ENCODE peak calls at places on chromosomes 13 and 19, in nine cellular contexts. One of them, this sample, is unnamed.

GRCh38 chr13:73622375-73622774 is 511.8 kb downstream of the KLF12 start:
- DNase-seq in suprapubic skin: no peak
- DNase-seq in cardiac fibroblast: peak
- DNase-seq in ascending aorta: no peak
- DNase-seq in GM20000: no peak
- DNase-seq in adrenal gland: no peak
- DNase-seq in lower lobe of right lung: no peak
- DNase-seq in Calu3: no peak
- DNase-seq in psoas muscle: no peak
- DNase-seq in this sample: no peak

GRCh38 chr19:43489310-43489709 is 15.2 kb downstream of the PHLDB3 start:
- DNase-seq in suprapubic skin: no peak
- DNase-seq in cardiac fibroblast: no peak
- DNase-seq in ascending aorta: no peak
- DNase-seq in GM20000: peak
- DNase-seq in adrenal gland: no peak
- DNase-seq in lower lobe of right lung: no peak
- DNase-seq in Calu3: no peak
- DNase-seq in psoas muscle: no peak
- DNase-seq in this sample: no peak

GRCh38 chr13:79582896-79583295 is 101.9 kb downstream of the NDFIP2 start:
- DNase-seq in suprapubic skin: no peak
- DNase-seq in cardiac fibroblast: no peak
- DNase-seq in ascending aorta: no peak
- DNase-seq in GM20000: no peak
- DNase-seq in adrenal gland: no peak
- DNase-seq in lower lobe of right lung: no peak
- DNase-seq in Calu3: no peak
- DNase-seq in psoas muscle: no peak
- DNase-seq in this sample: no peak

GRCh38 chr19:54159352-54160181 is at the start of gene LENG1:
- DNase-seq in suprapubic skin: peak
- DNase-seq in cardiac fibroblast: peak
- DNase-seq in ascending aorta: peak
- DNase-seq in GM20000: peak
- DNase-seq in adrenal gland: peak
- DNase-seq in lower lobe of right lung: peak
- DNase-seq in Calu3: peak
- DNase-seq in psoas muscle: peak
- DNase-seq in this sample: peak

GRCh38 chr13:102128216-102128800 is 273.5 kb downstream of the FGF14 start:
- DNase-seq in suprapubic skin: no peak
- DNase-seq in cardiac fibroblast: no peak
- DNase-seq in ascending aorta: no peak
- DNase-seq in GM20000: peak
- DNase-seq in adrenal gland: no peak
- DNase-seq in lower lobe of right lung: no peak
- DNase-seq in Calu3: no peak
- DNase-seq in psoas muscle: no peak
- DNase-seq in this sample: peak

GRCh38 chr13:30148791-30149190 is 158.6 kb downstream of the KATNAL1 start:
- DNase-seq in suprapubic skin: no peak
- DNase-seq in cardiac fibroblast: no peak
- DNase-seq in ascending aorta: no peak
- DNase-seq in GM20000: no peak
- DNase-seq in adrenal gland: no peak
- DNase-seq in lower lobe of right lung: no peak
- DNase-seq in Calu3: no peak
- DNase-seq in psoas muscle: no peak
- DNase-seq in this sample: no peak

GRCh38 chr13:113349491-113349890 is 14.4 kb downstream of the GRTP1 start:
- DNase-seq in suprapubic skin: no peak
- DNase-seq in cardiac fibroblast: no peak
- DNase-seq in ascending aorta: no peak
- DNase-seq in GM20000: no peak
- DNase-seq in adrenal gland: no peak
- DNase-seq in lower lobe of right lung: peak
- DNase-seq in Calu3: no peak
- DNase-seq in psoas muscle: no peak
- DNase-seq in this sample: no peak

GRCh38 chr13:65336916-65337315 is 1893.2 kb downstream of the PCDH9 start:
- DNase-seq in suprapubic skin: no peak
- DNase-seq in cardiac fibroblast: peak
- DNase-seq in ascending aorta: no peak
- DNase-seq in GM20000: no peak
- DNase-seq in adrenal gland: no peak
- DNase-seq in lower lobe of right lung: no peak
- DNase-seq in Calu3: no peak
- DNase-seq in psoas muscle: no peak
- DNase-seq in this sample: no peak

GRCh38 chr13:67069117-67069767 is 160.9 kb downstream of the PCDH9 start:
- DNase-seq in suprapubic skin: no peak
- DNase-seq in cardiac fibroblast: peak
- DNase-seq in ascending aorta: no peak
- DNase-seq in GM20000: no peak
- DNase-seq in adrenal gland: no peak
- DNase-seq in lower lobe of right lung: no peak
- DNase-seq in Calu3: no peak
- DNase-seq in psoas muscle: no peak
- DNase-seq in this sample: no peak

GRCh38 chr13:44432595-44432994 is 59.0 kb downstream of the SERP2 start:
- DNase-seq in suprapubic skin: no peak
- DNase-seq in cardiac fibroblast: peak
- DNase-seq in ascending aorta: no peak
- DNase-seq in GM20000: no peak
- DNase-seq in adrenal gland: no peak
- DNase-seq in lower lobe of right lung: no peak
- DNase-seq in Calu3: no peak
- DNase-seq in psoas muscle: no peak
- DNase-seq in this sample: peak

GRCh38 chr19:20151617-20152145 is 15.3 kb upstream of the ZNF486 start:
- DNase-seq in suprapubic skin: no peak
- DNase-seq in cardiac fibroblast: no peak
- DNase-seq in ascending aorta: no peak
- DNase-seq in GM20000: no peak
- DNase-seq in adrenal gland: no peak
- DNase-seq in lower lobe of right lung: no peak
- DNase-seq in Calu3: no peak
- DNase-seq in psoas muscle: no peak
- DNase-seq in this sample: no peak

GRCh38 chr19:33191501-33191900 is 2.6 kb upstream of the LRP3 start:
- DNase-seq in suprapubic skin: no peak
- DNase-seq in cardiac fibroblast: no peak
- DNase-seq in ascending aorta: no peak
- DNase-seq in GM20000: no peak
- DNase-seq in adrenal gland: no peak
- DNase-seq in lower lobe of right lung: no peak
- DNase-seq in Calu3: no peak
- DNase-seq in psoas muscle: no peak
- DNase-seq in this sample: no peak

GRCh38 chr13:76953921-76954320 is 5.6 kb downstream of the ACOD1 start:
- DNase-seq in suprapubic skin: no peak
- DNase-seq in cardiac fibroblast: no peak
- DNase-seq in ascending aorta: no peak
- DNase-seq in GM20000: no peak
- DNase-seq in adrenal gland: no peak
- DNase-seq in lower lobe of right lung: no peak
- DNase-seq in Calu3: no peak
- DNase-seq in psoas muscle: no peak
- DNase-seq in this sample: no peak
- TF ChIP-seq CTCF in suprapubic skin: no peak
- TF ChIP-seq CTCF in cardiac fibroblast: no peak
- TF ChIP-seq CTCF in ascending aorta: no peak
- TF ChIP-seq CTCF in GM20000: no peak
- TF ChIP-seq CTCF in adrenal gland: no peak
- TF ChIP-seq CTCF in lower lobe of right lung: no peak
- TF ChIP-seq CTCF in Calu3: no peak
- TF ChIP-seq CTCF in psoas muscle: no peak
- TF ChIP-seq CTCF in this sample: no peak

GRCh38 chr19:56076413-56076998 is 44.6 kb downstream of the ZNF787 start:
- DNase-seq in suprapubic skin: no peak
- DNase-seq in cardiac fibroblast: peak
- DNase-seq in ascending aorta: no peak
- DNase-seq in GM20000: no peak
- DNase-seq in adrenal gland: peak
- DNase-seq in lower lobe of right lung: no peak
- DNase-seq in Calu3: peak
- DNase-seq in psoas muscle: no peak
- DNase-seq in this sample: peak

GRCh38 chr19:56069642-56070041 is 51.5 kb downstream of the ZNF787 start:
- DNase-seq in suprapubic skin: no peak
- DNase-seq in cardiac fibroblast: no peak
- DNase-seq in ascending aorta: no peak
- DNase-seq in GM20000: no peak
- DNase-seq in adrenal gland: no peak
- DNase-seq in lower lobe of right lung: no peak
- DNase-seq in Calu3: no peak
- DNase-seq in psoas muscle: no peak
- DNase-seq in this sample: no peak

GRCh38 chr19:56066152-56067023 is 54.7 kb downstream of the ZNF787 start:
- DNase-seq in suprapubic skin: no peak
- DNase-seq in cardiac fibroblast: peak
- DNase-seq in ascending aorta: peak
- DNase-seq in GM20000: peak
- DNase-seq in adrenal gland: peak
- DNase-seq in lower lobe of right lung: peak
- DNase-seq in Calu3: peak
- DNase-seq in psoas muscle: peak
- DNase-seq in this sample: peak

GRCh38 chr19:56071151-56071550 is 49.9 kb downstream of the ZNF787 start:
- DNase-seq in suprapubic skin: no peak
- DNase-seq in cardiac fibroblast: no peak
- DNase-seq in ascending aorta: no peak
- DNase-seq in GM20000: no peak
- DNase-seq in adrenal gland: no peak
- DNase-seq in lower lobe of right lung: no peak
- DNase-seq in Calu3: peak
- DNase-seq in psoas muscle: no peak
- DNase-seq in this sample: no peak
- TF ChIP-seq CTCF in suprapubic skin: no peak
- TF ChIP-seq CTCF in cardiac fibroblast: peak
- TF ChIP-seq CTCF in ascending aorta: no peak
- TF ChIP-seq CTCF in GM20000: no peak
- TF ChIP-seq CTCF in adrenal gland: no peak
- TF ChIP-seq CTCF in lower lobe of right lung: no peak
- TF ChIP-seq CTCF in Calu3: peak
- TF ChIP-seq CTCF in psoas muscle: no peak
- TF ChIP-seq CTCF in this sample: peak

GRCh38 chr13:35988648-35989081 is 142.5 kb downstream of the DCLK1 start:
- DNase-seq in suprapubic skin: no peak
- DNase-seq in cardiac fibroblast: peak
- DNase-seq in ascending aorta: no peak
- DNase-seq in GM20000: no peak
- DNase-seq in adrenal gland: no peak
- DNase-seq in lower lobe of right lung: no peak
- DNase-seq in Calu3: no peak
- DNase-seq in psoas muscle: no peak
- DNase-seq in this sample: peak

GRCh38 chr13:35987572-35988513 is 143.3 kb downstream of the DCLK1 start:
- DNase-seq in suprapubic skin: no peak
- DNase-seq in cardiac fibroblast: no peak
- DNase-seq in ascending aorta: no peak
- DNase-seq in GM20000: no peak
- DNase-seq in adrenal gland: no peak
- DNase-seq in lower lobe of right lung: peak
- DNase-seq in Calu3: no peak
- DNase-seq in psoas muscle: no peak
- DNase-seq in this sample: no peak

GRCh38 chr13:35992964-35993363 is 138.2 kb downstream of the DCLK1 start:
- DNase-seq in suprapubic skin: no peak
- DNase-seq in cardiac fibroblast: peak
- DNase-seq in ascending aorta: no peak
- DNase-seq in GM20000: no peak
- DNase-seq in adrenal gland: no peak
- DNase-seq in lower lobe of right lung: no peak
- DNase-seq in Calu3: no peak
- DNase-seq in psoas muscle: no peak
- DNase-seq in this sample: no peak

GRCh38 chr13:35994131-35994966 is 136.8 kb downstream of the DCLK1 start:
- DNase-seq in suprapubic skin: no peak
- DNase-seq in cardiac fibroblast: peak
- DNase-seq in ascending aorta: peak
- DNase-seq in GM20000: no peak
- DNase-seq in adrenal gland: peak
- DNase-seq in lower lobe of right lung: no peak
- DNase-seq in Calu3: no peak
- DNase-seq in psoas muscle: peak
- DNase-seq in this sample: peak

DNA sequence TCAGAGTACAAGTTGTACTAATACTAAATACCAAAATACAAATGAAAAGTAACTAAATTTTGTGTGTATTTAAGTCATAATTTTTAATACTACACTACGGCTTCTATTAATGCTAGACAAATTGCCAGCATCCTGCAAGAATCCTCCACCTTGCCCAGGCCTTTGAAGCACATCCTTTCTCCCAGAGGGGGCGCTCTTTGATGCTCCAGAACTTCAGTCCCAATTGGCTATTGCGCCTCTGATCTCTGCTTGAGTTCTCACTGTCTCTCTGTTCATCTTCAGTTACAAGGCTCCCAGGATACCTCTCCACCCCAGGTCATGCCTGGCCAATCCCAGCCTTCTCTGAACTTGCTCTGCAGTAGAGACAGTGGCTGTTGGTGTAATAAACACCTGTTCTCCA is 141.0 kb downstream of the DCLK1 start:
- DNase-seq in suprapubic skin: no peak
- DNase-seq in cardiac fibroblast: no peak
- DNase-seq in ascending aorta: no peak
- DNase-seq in GM20000: no peak
- DNase-seq in adrenal gland: no peak
- DNase-seq in lower lobe of right lung: no peak
- DNase-seq in Calu3: no peak
- DNase-seq in psoas muscle: no peak
- DNase-seq in this sample: no peak
- TF ChIP-seq CTCF in suprapubic skin: no peak
- TF ChIP-seq CTCF in cardiac fibroblast: no peak
- TF ChIP-seq CTCF in ascending aorta: no peak
- TF ChIP-seq CTCF in GM20000: no peak
- TF ChIP-seq CTCF in adrenal gland: no peak
- TF ChIP-seq CTCF in lower lobe of right lung: no peak
- TF ChIP-seq CTCF in Calu3: no peak
- TF ChIP-seq CTCF in psoas muscle: no peak
- TF ChIP-seq CTCF in this sample: no peak

DNA sequence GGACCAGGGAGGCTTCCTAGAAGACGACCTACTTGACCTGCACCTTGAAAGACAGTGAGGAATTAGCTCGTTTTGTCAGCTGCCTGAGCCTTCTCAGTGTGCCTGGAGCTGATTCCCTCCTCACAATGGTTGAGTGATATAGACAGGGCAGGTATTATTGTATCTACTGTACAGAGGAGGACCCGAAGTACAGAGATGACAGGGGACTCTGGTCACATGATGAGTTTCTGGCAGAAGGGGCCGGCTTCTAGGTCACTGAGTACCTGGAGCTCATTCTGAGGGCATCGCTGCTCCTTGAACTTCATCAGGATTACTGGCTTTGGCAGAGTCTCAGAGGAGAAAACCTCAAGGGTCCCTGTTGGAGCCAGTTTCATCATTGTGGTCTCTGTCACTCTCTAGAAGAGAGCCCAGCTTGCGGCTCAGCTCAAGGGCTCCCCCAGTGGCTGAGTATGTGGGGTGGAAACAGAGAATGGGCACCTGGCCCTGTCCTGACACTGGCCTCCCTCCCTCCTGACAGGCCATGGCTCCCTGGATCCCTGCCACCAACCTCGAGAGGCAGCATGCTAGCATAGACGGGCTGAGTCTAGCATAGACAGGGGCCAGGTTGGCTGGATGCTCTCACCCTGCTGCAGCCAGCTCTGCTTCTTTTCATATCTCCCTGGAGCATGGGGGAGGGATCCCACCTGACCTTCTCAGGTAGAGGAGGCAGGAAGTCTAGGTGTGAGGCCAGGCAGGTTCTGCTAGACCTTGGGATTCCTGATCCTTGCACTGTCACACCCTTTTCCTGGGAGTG is 38.7 kb downstream of the NFIX start:
- DNase-seq in suprapubic skin: no peak
- DNase-seq in cardiac fibroblast: peak
- DNase-seq in ascending aorta: peak
- DNase-seq in GM20000: peak
- DNase-seq in adrenal gland: peak
- DNase-seq in lower lobe of right lung: peak
- DNase-seq in Calu3: peak
- DNase-seq in psoas muscle: peak
- DNase-seq in this sample: peak
- TF ChIP-seq CTCF in suprapubic skin: peak
- TF ChIP-seq CTCF in cardiac fibroblast: peak
- TF ChIP-seq CTCF in ascending aorta: peak
- TF ChIP-seq CTCF in GM20000: peak
- TF ChIP-seq CTCF in adrenal gland: peak
- TF ChIP-seq CTCF in lower lobe of right lung: peak
- TF ChIP-seq CTCF in Calu3: peak
- TF ChIP-seq CTCF in psoas muscle: peak
- TF ChIP-seq CTCF in this sample: peak